ENCODE peak calls at places on chromosomes 16 and 17, in seven cellular contexts. C is heart right ventricle, K is cardiac muscle cell, H is neuronal stem cell, N is BJ, G is mucosa of descending colon, D is tibial nerve. I is an unnamed sample.

GRCh38 chr17:72158895-72159885 is 38.4 kb downstream of the SOX9 start:
- DNase-seq in C (no peak), K (peak; percentile 46), H (no peak), N (no peak), G (no peak), D (no peak), I (no peak)

GRCh38 chr16:13441675-13442074 is 478.3 kb upstream of the ERCC4 start:
- DNase-seq in C (no peak), K (no peak), H (no peak), N (no peak), G (no peak), D (no peak), I (no peak)

GRCh38 chr17:10292057-10292931 is 80.5 kb downstream of the MYH13 start:
- DNase-seq in C (peak; percentile 51), K (peak; percentile 87), H (no peak), N (no peak), G (no peak), D (no peak), I (no peak)

GRCh38 chr17:43952724-43953666 is 745 bp downstream of the PYY start:
- DNase-seq in C (no peak), K (no peak), H (peak; percentile 70), N (no peak), G (no peak), D (no peak), I (no peak)

GRCh38 chr16:67372664-67373063 is 20.6 kb downstream of the TPPP3 start:
- DNase-seq in C (peak; percentile 16), K (peak; percentile 56), H (no peak), N (no peak), G (no peak), D (no peak), I (no peak)

GRCh38 chr17:11589706-11590105 is 8.6 kb upstream of the DNAH9 start:
- DNase-seq in C (no peak), K (no peak), H (no peak), N (no peak), G (no peak), D (no peak), I (no peak)

GRCh38 chr17:80856863-80857488 is 134.7 kb upstream of the CHMP6 start:
- DNase-seq in C (no peak), K (no peak), H (no peak), N (no peak), G (no peak), D (no peak), I (no peak)

GRCh38 chr16:19853973-19854876 is 30.4 kb downstream of the GPRC5B start:
- DNase-seq in C (no peak), K (no peak), H (no peak), N (no peak), G (no peak), D (no peak), I (no peak)

GRCh38 chr16:81567987-81568748 is 123.6 kb downstream of the CMIP start:
- DNase-seq in C (peak; percentile 32), K (peak; percentile 57), H (no peak), N (no peak), G (no peak), D (no peak), I (peak; percentile 76)

GRCh38 chr17:45111838-45112237 is 20.5 kb downstream of the PLCD3 start:
- DNase-seq in C (no peak), K (no peak), H (no peak), N (no peak), G (no peak), D (no peak), I (no peak)

GRCh38 chr17:79002796-79003593 is 6.6 kb downstream of the CANT1 start:
- DNase-seq in C (no peak), K (no peak), H (no peak), N (no peak), G (no peak), D (no peak), I (no peak)

GRCh38 chr17:67326440-67326839 is 39.9 kb downstream of the PSMD12 start:
- DNase-seq in C (no peak), K (no peak), H (no peak), N (no peak), G (no peak), D (no peak), I (no peak)

GRCh38 chr17:6914711-6915110 is 81.1 kb upstream of the ALOX12 start:
- DNase-seq in C (no peak), K (no peak), H (no peak), N (no peak), G (peak; percentile 36), D (no peak), I (no peak)

GRCh38 chr17:67696347-67696746 is 21.4 kb upstream of the NOL11 start:
- DNase-seq in C (no peak), K (no peak), H (no peak), N (no peak), G (no peak), D (no peak), I (no peak)

GRCh38 chr17:39484178-39484577 is 22.9 kb downstream of the CDK12 start:
- DNase-seq in C (no peak), K (no peak), H (no peak), N (no peak), G (no peak), D (no peak), I (no peak)

GRCh38 chr16:11401161-11402050 is 56.1 kb downstream of the RMI2 start:
- DNase-seq in C (peak; percentile 33), K (no peak), H (no peak), N (no peak), G (peak; percentile 16), D (no peak), I (no peak)

GRCh38 chr17:76951375-76951905 is 83.2 kb downstream of the MGAT5B start:
- DNase-seq in C (no peak), K (no peak), H (no peak), N (no peak), G (no peak), D (no peak), I (no peak)

GRCh38 chr16:73976661-73977060 is 320.0 kb upstream of the PSMD7 start:
- DNase-seq in C (no peak), K (no peak), H (no peak), N (no peak), G (no peak), D (no peak), I (no peak)

GRCh38 chr16:3979518-3979917 is 99.0 kb upstream of the CREBBP start:
- DNase-seq in C (no peak), K (no peak), H (no peak), N (no peak), G (no peak), D (no peak), I (no peak)
- H3K36me3 ChIP-seq in C (peaks cover 18% of the 10 kb centered on the region), K (no peaks in the 10 kb centered on the region), H (no peaks in the 10 kb centered on the region), N (peaks cover 15% of the 10 kb centered on the region), G (no peaks in the 10 kb centered on the region), D (no peaks in the 10 kb centered on the region), I (peaks cover 54% of the 10 kb centered on the region)

GRCh38 chr17:82627405-82627804 is 20.8 kb downstream of the WDR45B start:
- DNase-seq in C (no peak), K (no peak), H (no peak), N (no peak), G (no peak), D (no peak), I (no peak)
- H3K36me3 ChIP-seq in C (peaks cover 43% of the 10 kb centered on the region), K (peaks cover 36% of the 10 kb centered on the region), H (peaks cover 79% of the 10 kb centered on the region), N (peaks cover 27% of the 10 kb centered on the region), G (peaks cover 5% of the 10 kb centered on the region), D (no peaks in the 10 kb centered on the region), I (peaks cover 90% of the 10 kb centered on the region)

DNA sequence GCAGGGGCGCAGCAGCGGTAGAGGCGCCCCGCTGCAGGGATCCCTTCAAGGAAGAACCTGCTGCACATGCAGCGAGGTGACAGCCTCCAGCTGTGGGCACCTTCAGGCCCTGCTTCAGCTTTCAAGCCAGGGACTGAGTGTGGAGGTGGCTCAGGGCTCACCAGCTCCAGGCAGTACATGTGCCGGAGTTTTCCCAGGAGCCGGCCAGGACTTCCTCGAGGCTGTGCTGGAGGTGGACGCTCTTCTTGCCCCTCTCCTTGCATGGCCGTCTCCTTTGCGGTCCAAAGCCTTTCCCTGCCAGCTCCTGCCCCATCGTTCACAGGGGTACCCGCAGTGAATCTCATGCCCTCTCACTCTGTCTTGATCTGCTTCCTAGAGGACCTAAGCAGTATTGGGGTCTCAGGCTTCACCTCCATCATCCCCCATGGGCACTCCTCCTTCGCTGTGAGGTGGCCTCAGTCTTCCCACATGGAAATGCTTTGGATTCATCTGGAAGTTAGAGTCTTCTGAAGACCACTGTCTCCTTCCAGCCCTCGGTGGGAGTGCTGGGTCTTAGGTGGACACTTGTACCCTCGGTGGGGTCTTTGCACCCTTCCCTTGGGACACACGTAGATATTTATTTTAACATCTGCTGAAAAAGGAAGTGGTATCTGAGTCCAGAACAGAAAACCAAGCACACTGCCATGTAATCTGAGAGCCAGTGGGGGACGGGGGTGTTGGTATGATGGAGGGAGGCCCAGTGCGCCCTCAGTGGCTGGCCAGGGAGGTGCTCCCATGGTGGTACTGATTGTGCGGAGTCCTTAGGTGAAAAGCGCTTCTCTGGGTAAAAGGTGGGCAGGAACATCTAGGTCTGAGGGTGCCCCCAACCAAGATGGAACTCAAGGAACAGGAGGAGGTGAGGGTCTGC is 7.0 kb downstream of the XYLT2 start:
- DNase-seq in C (no peak), K (no peak), H (no peak), N (no peak), G (no peak), D (no peak), I (no peak)
- H3K36me3 ChIP-seq in C (peaks cover 30% of the 10 kb centered on the region), K (peaks cover 34% of the 10 kb centered on the region), H (peaks cover 65% of the 10 kb centered on the region), N (peaks cover 39% of the 10 kb centered on the region), G (no peaks in the 10 kb centered on the region), D (no peaks in the 10 kb centered on the region), I (peaks cover 51% of the 10 kb centered on the region)

DNA sequence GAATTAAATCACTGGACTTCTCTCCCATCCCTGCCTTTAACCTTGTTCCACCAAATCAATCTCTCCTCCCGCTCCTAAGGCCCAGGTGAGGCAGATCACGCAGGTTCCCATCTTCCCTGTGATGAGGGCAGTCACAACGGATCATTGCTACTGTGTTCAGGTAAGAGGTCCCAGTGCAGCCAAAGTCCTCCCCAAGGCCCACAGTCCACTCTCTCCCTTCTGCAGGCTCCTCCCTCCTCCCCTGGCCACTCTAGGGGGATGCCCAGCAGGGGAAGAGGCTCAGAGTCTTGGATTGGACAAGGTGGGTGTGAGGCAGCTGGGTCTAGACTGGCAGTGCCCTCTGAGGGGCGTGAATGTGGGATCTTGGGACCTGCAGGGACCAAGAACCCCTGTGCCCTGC is 2.6 kb upstream of the ADGRG3 start:
- DNase-seq in C (no peak), K (no peak), H (no peak), N (no peak), G (no peak), D (no peak), I (no peak)
- H3K36me3 ChIP-seq in C (no peaks in the 10 kb centered on the region), K (no peaks in the 10 kb centered on the region), H (peaks cover 43% of the 10 kb centered on the region), N (no peaks in the 10 kb centered on the region), G (no peaks in the 10 kb centered on the region), D (no peaks in the 10 kb centered on the region), I (no peaks in the 10 kb centered on the region)

DNA sequence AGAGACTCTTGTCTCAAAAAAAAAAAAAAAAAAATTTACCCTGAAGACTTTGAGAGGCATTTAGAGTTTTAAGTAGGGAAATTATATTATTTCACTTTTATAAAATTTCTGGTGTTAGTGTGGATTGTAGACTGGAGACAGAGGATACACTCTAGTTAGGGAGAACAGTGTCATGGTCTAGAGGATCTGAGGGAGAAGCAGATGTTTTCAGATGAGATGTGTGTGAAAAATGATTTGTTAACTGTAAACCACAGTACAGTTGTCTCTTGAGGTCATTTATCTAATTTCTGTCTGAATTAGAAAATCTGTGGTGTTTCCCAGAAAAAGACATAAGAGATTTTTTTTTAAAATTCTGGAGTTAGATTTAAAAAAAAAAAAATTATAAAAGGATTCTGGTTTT is 54.8 kb downstream of the NUP88 start:
- DNase-seq in C (no peak), K (no peak), H (no peak), N (no peak), G (no peak), D (no peak), I (no peak)
- H3K36me3 ChIP-seq in C (peaks cover 49% of the 10 kb centered on the region), K (peaks cover 39% of the 10 kb centered on the region), H (peaks cover 85% of the 10 kb centered on the region), N (peaks cover 6% of the 10 kb centered on the region), G (no peaks in the 10 kb centered on the region), D (no peaks in the 10 kb centered on the region), I (peaks cover 41% of the 10 kb centered on the region)

GRCh38 chr17:2856727-2857126 is 60.5 kb downstream of the RAP1GAP2 start:
- DNase-seq in C (no peak), K (no peak), H (no peak), N (no peak), G (no peak), D (no peak), I (no peak)
- H3K36me3 ChIP-seq in C (no peaks in the 10 kb centered on the region), K (no peaks in the 10 kb centered on the region), H (no peaks in the 10 kb centered on the region), N (no peaks in the 10 kb centered on the region), G (no peaks in the 10 kb centered on the region), D (no peaks in the 10 kb centered on the region), I (no peaks in the 10 kb centered on the region)

I was measured in SJSA1.